ENCODE peak calls at places on chromosomes 16 and 17, in eight cellular contexts. One of them, this sample, is unnamed.

GRCh38 chr17:35341465-35341992 is 31.9 kb downstream of the SLFN11 start:
- DNase-seq in Right ventricle myocardium superior: no peak
- DNase-seq in AG10803: no peak
- DNase-seq in GM10248: peak
- DNase-seq in CD4-positive, alpha-beta T cell: no peak
- DNase-seq in fibroblast of pulmonary artery: no peak
- DNase-seq in foreskin fibroblast: no peak
- DNase-seq in central memory CD8-positive, alpha-beta T cell: no peak
- DNase-seq in this sample: no peak

GRCh38 chr17:6787081-6787693 is 11.2 kb downstream of the FBXO39 start:
- DNase-seq in Right ventricle myocardium superior: no peak
- DNase-seq in AG10803: no peak
- DNase-seq in GM10248: no peak
- DNase-seq in CD4-positive, alpha-beta T cell: no peak
- DNase-seq in fibroblast of pulmonary artery: peak
- DNase-seq in foreskin fibroblast: no peak
- DNase-seq in central memory CD8-positive, alpha-beta T cell: no peak
- DNase-seq in this sample: no peak

GRCh38 chr16:83818276-83818675 is 10.5 kb downstream of the HSBP1 start:
- DNase-seq in Right ventricle myocardium superior: no peak
- DNase-seq in AG10803: no peak
- DNase-seq in GM10248: no peak
- DNase-seq in CD4-positive, alpha-beta T cell: no peak
- DNase-seq in fibroblast of pulmonary artery: no peak
- DNase-seq in foreskin fibroblast: no peak
- DNase-seq in central memory CD8-positive, alpha-beta T cell: no peak
- DNase-seq in this sample: no peak

GRCh38 chr16:2520784-2521577 is 810 bp downstream of the AMDHD2 start:
- DNase-seq in Right ventricle myocardium superior: peak
- DNase-seq in AG10803: no peak
- DNase-seq in GM10248: peak
- DNase-seq in CD4-positive, alpha-beta T cell: peak
- DNase-seq in fibroblast of pulmonary artery: no peak
- DNase-seq in foreskin fibroblast: peak
- DNase-seq in central memory CD8-positive, alpha-beta T cell: peak
- DNase-seq in this sample: no peak

GRCh38 chr16:28984619-28985135 is at the start of gene LAT:
- DNase-seq in Right ventricle myocardium superior: no peak
- DNase-seq in AG10803: no peak
- DNase-seq in GM10248: peak
- DNase-seq in CD4-positive, alpha-beta T cell: peak
- DNase-seq in fibroblast of pulmonary artery: no peak
- DNase-seq in foreskin fibroblast: no peak
- DNase-seq in central memory CD8-positive, alpha-beta T cell: peak
- DNase-seq in this sample: no peak

GRCh38 chr17:44324571-44325275 is at the start of gene SLC25A39:
- DNase-seq in Right ventricle myocardium superior: peak
- DNase-seq in AG10803: peak
- DNase-seq in GM10248: peak
- DNase-seq in CD4-positive, alpha-beta T cell: peak
- DNase-seq in fibroblast of pulmonary artery: peak
- DNase-seq in foreskin fibroblast: peak
- DNase-seq in central memory CD8-positive, alpha-beta T cell: peak
- DNase-seq in this sample: peak

GRCh38 chr16:55501549-55502322 is 7.1 kb upstream of the LPCAT2 start:
- DNase-seq in Right ventricle myocardium superior: no peak
- DNase-seq in AG10803: no peak
- DNase-seq in GM10248: peak
- DNase-seq in CD4-positive, alpha-beta T cell: no peak
- DNase-seq in fibroblast of pulmonary artery: no peak
- DNase-seq in foreskin fibroblast: no peak
- DNase-seq in central memory CD8-positive, alpha-beta T cell: no peak
- DNase-seq in this sample: no peak

GRCh38 chr16:89958068-89958467 is 9.5 kb downstream of the DEF8 start:
- DNase-seq in Right ventricle myocardium superior: peak
- DNase-seq in AG10803: peak
- DNase-seq in GM10248: peak
- DNase-seq in CD4-positive, alpha-beta T cell: no peak
- DNase-seq in fibroblast of pulmonary artery: peak
- DNase-seq in foreskin fibroblast: peak
- DNase-seq in central memory CD8-positive, alpha-beta T cell: no peak
- DNase-seq in this sample: peak